ENCODE peak calls at places on chromosomes 6 and 20, in five cellular contexts. J is activated CD8-positive, alpha-beta memory T cell treated with anti-CD3 and anti-CD28 coated beads, Interleukin-2, amount 50 U/mL, for 4 hours; Z is colonic mucosa; P is stromal cell of bone marrow; O is kidney. R is an unnamed sample.

GRCh38 chr20:50554694-50555579 is 44.8 kb downstream of the PTPN1 start:
- DNase-seq in J (no peak), Z (no peak), P (no peak), O (no peak), R (no peak)

GRCh38 chr6:119630561-119631192 is 281.1 kb upstream of the MAN1A1 start:
- DNase-seq in J (no peak), Z (no peak), P (no peak), O (no peak), R (no peak)

GRCh38 chr6:8556370-8557018 is 121.1 kb upstream of the SLC35B3 start:
- DNase-seq in J (no peak), Z (no peak), P (peak), O (no peak), R (no peak)

GRCh38 chr6:90288404-90288803 is 8.2 kb downstream of the BACH2 start:
- DNase-seq in J (no peak), Z (no peak), P (no peak), O (no peak), R (no peak)

GRCh38 chr20:63322146-63322922 is 29.3 kb downstream of the COL20A1 start:
- DNase-seq in J (peak), Z (no peak), P (no peak), O (peak), R (peak)

GRCh38 chr6:88520445-88520844 is 354.3 kb upstream of the CNR1 start:
- DNase-seq in J (no peak), Z (no peak), P (no peak), O (no peak), R (no peak)

GRCh38 chr20:13105864-13106457 is 97.2 kb downstream of the SPTLC3 start:
- DNase-seq in J (no peak), Z (no peak), P (peak), O (no peak), R (no peak)

GRCh38 chr6:3566812-3567211 is 110.0 kb upstream of the SLC22A23 start:
- DNase-seq in J (no peak), Z (no peak), P (peak), O (no peak), R (no peak)

GRCh38 chr6:113907107-113907506 is 50.0 kb downstream of the MARCKS start:
- DNase-seq in J (no peak), Z (no peak), P (no peak), O (no peak), R (no peak)

GRCh38 chr6:34610819-34611477 is 54.8 kb upstream of the SPDEF start:
- DNase-seq in J (no peak), Z (no peak), P (peak), O (no peak), R (no peak)

GRCh38 chr6:165886169-165886568 is 223.1 kb upstream of the PDE10A start:
- DNase-seq in J (no peak), Z (no peak), P (no peak), O (peak), R (no peak)

GRCh38 chr6:150290429-150290828 is 78.4 kb upstream of the IYD start:
- DNase-seq in J (no peak), Z (no peak), P (peak), O (no peak), R (no peak)

GRCh38 chr6:1437553-1438406 is 48.4 kb downstream of the FOXF2 start:
- DNase-seq in J (no peak), Z (no peak), P (no peak), O (no peak), R (no peak)

GRCh38 chr6:27814665-27815424 is 97.4 kb downstream of the OR2B2 start:
- DNase-seq in J (peak), Z (peak), P (peak), O (no peak), R (no peak)

GRCh38 chr6:102742033-102742432 is 1348.5 kb downstream of the GRIK2 start:
- DNase-seq in J (no peak), Z (no peak), P (no peak), O (no peak), R (no peak)

GRCh38 chr20:42494290-42494689 is 695.4 kb downstream of the PTPRT start:
- DNase-seq in J (no peak), Z (no peak), P (no peak), O (no peak), R (no peak)

GRCh38 chr6:111423960-111424846 is 58.8 kb downstream of the REV3L start:
- DNase-seq in J (no peak), Z (peak), P (peak), O (no peak), R (no peak)

GRCh38 chr6:87040729-87041128 is 54.2 kb downstream of the CGA start:
- DNase-seq in J (no peak), Z (no peak), P (no peak), O (no peak), R (no peak)

GRCh38 chr6:103273048-103273447 is 1586.7 kb downstream of the HACE1 start:
- DNase-seq in J (no peak), Z (no peak), P (no peak), O (no peak), R (no peak)

GRCh38 chr6:90028995-90029635 is 134.8 kb downstream of the GJA10 start:
- DNase-seq in J (no peak), Z (no peak), P (no peak), O (no peak), R (no peak)

GRCh38 chr6:160978141-160978926 is 13.2 kb upstream of the MAP3K4 start:
- DNase-seq in J (no peak), Z (no peak), P (peak), O (no peak), R (no peak)

GRCh38 chr6:2763345-2763841 is 1.8 kb upstream of the WRNIP1 start:
- DNase-seq in J (no peak), Z (peak), P (no peak), O (peak), R (no peak)

GRCh38 chr20:25310268-25310920 is 62.5 kb downstream of the PYGB start:
- DNase-seq in J (peak), Z (peak), P (peak), O (peak), R (peak)

GRCh38 chr20:47062226-47062880 is 167.7 kb downstream of the EYA2 start:
- DNase-seq in J (no peak), Z (no peak), P (no peak), O (no peak), R (no peak)

GRCh38 chr6:168038576-168039140 is 40.4 kb downstream of the FRMD1 start:
- DNase-seq in J (no peak), Z (no peak), P (no peak), O (no peak), R (no peak)

GRCh38 chr6:150201791-150202329 is 59.0 kb downstream of the PPP1R14C start:
- DNase-seq in J (no peak), Z (peak), P (no peak), O (peak), R (no peak)

GRCh38 chr6:40585661-40586269 is 1.4 kb downstream of the LRFN2 start:
- DNase-seq in J (no peak), Z (peak), P (no peak), O (no peak), R (no peak)

GRCh38 chr6:154474636-154475428 is 35.7 kb downstream of the CNKSR3 start:
- DNase-seq in J (no peak), Z (no peak), P (peak), O (no peak), R (no peak)

GRCh38 chr20:63896136-63896890 is 1.4 kb downstream of the DNAJC5 start:
- DNase-seq in J (peak), Z (peak), P (no peak), O (no peak), R (no peak)

R was measured in chondrocyte.